ENCODE peak calls at places on chromosomes 3 and 15, in nine cellular contexts. B is CD4-positive, alpha-beta T cell; W is HTR-8/SVneo; Z is brain microvascular endothelial cell; S is omental fat pad; H is foreskin melanocyte; I is T-helper 1 cell; G is A673; C is neural progenitor cell. M is an unnamed sample.

GRCh38 chr15:89486726-89487050 is 9.7 kb downstream of the RHCG start:
- DNase-seq in B (peak), W (no peak), Z (no peak), S (no peak), H (no peak), I (no peak), G (peak), C (peak), M (no peak)

GRCh38 chr3:4438296-4438695 is 28.8 kb downstream of the SUMF1 start:
- DNase-seq in B (no peak), W (no peak), Z (no peak), S (no peak), H (no peak), I (no peak), G (no peak), C (no peak), M (peak)

GRCh38 chr15:78004919-78005634 is 72.4 kb downstream of the TBC1D2B start:
- DNase-seq in B (no peak), W (peak), Z (peak), S (no peak), H (no peak), I (no peak), G (peak), C (no peak), M (no peak)

GRCh38 chr15:84108725-84109124 is 126.8 kb upstream of the GOLGA6L4 start:
- DNase-seq in B (no peak), W (no peak), Z (no peak), S (no peak), H (no peak), I (no peak), G (peak), C (no peak), M (no peak)

GRCh38 chr3:190301591-190301990 is 20.7 kb downstream of the CLDN1 start:
- DNase-seq in B (no peak), W (no peak), Z (no peak), S (no peak), H (no peak), I (no peak), G (peak), C (no peak), M (no peak)

GRCh38 chr15:100537326-100537725 is 8.6 kb upstream of the CERS3 start:
- DNase-seq in B (no peak), W (no peak), Z (no peak), S (no peak), H (no peak), I (no peak), G (no peak), C (no peak), M (no peak)

GRCh38 chr3:129657261-129658046 is 51.0 kb upstream of the PLXND1 start:
- DNase-seq in B (no peak), W (no peak), Z (no peak), S (no peak), H (no peak), I (no peak), G (no peak), C (no peak), M (no peak)

GRCh38 chr3:67692621-67693020 is 38.2 kb upstream of the SUCLG2 start:
- DNase-seq in B (no peak), W (no peak), Z (peak), S (no peak), H (no peak), I (no peak), G (no peak), C (no peak), M (peak)

GRCh38 chr3:114252954-114253353 is 15.6 kb upstream of the ZNF80 start:
- DNase-seq in B (no peak), W (no peak), Z (no peak), S (no peak), H (no peak), I (no peak), G (no peak), C (no peak), M (no peak)

M was measured in ELF-1.